ENCODE peak calls at places on chromosomes 3 and 15, in four cellular contexts. W, C, E and Q are unnamed samples.

GRCh38 chr3:15267502-15267901 is 61.5 kb downstream of the CAPN7 start:
- DNase-seq in W (no peak), C (no peak), E (no peak), Q (no peak)

GRCh38 chr15:85690546-85691226 is 104.0 kb downstream of the KLHL25 start:
- DNase-seq in W (no peak), C (no peak), E (no peak), Q (no peak)

GRCh38 chr3:43995078-43995928 is 246.4 kb upstream of the TOPAZ1 start:
- DNase-seq in W (no peak), C (no peak), E (no peak), Q (peak; percentile 20)

GRCh38 chr3:47250309-47251060 is 32.1 kb downstream of the KIF9 start:
- DNase-seq in W (no peak), C (peak; percentile 6), E (peak; percentile 14), Q (no peak)

GRCh38 chr15:67241132-67241855 is 13.2 kb downstream of the AAGAB start:
- DNase-seq in W (no peak), C (no peak), E (no peak), Q (no peak)

GRCh38 chr3:177057768-177058167 is 139.5 kb downstream of the TBL1XR1 start:
- DNase-seq in W (no peak), C (no peak), E (no peak), Q (no peak)

GRCh38 chr3:121431717-121432517 is 113.9 kb downstream of the POLQ start:
- DNase-seq in W (peak; percentile 3), C (peak; percentile 21), E (peak; percentile 4), Q (no peak)

GRCh38 chr3:197888511-197888910 is 61.5 kb upstream of the RPL35A start:
- DNase-seq in W (no peak), C (no peak), E (no peak), Q (no peak)

GRCh38 chr3:55676643-55677042 is 189.5 kb upstream of the WNT5A start:
- DNase-seq in W (no peak), C (no peak), E (no peak), Q (no peak)

GRCh38 chr3:70737656-70738309 is 425.3 kb upstream of the MDFIC2 start:
- DNase-seq in W (no peak), C (no peak), E (peak; percentile 60), Q (no peak)

GRCh38 chr3:57927916-57928315 is 80.3 kb upstream of the FLNB start:
- DNase-seq in W (no peak), C (no peak), E (no peak), Q (no peak)

GRCh38 chr15:62046064-62046779 is 14.0 kb downstream of the VPS13C start:
- DNase-seq in W (no peak), C (no peak), E (no peak), Q (no peak)

GRCh38 chr3:28738425-28738824 is 389.8 kb upstream of the AZI2 start:
- DNase-seq in W (no peak), C (no peak), E (no peak), Q (no peak)

GRCh38 chr3:107404727-107405519 is 27.7 kb downstream of the CCDC54 start:
- DNase-seq in W (no peak), C (peak; percentile 89), E (no peak), Q (no peak)

GRCh38 chr15:31305375-31305774 is 21.3 kb upstream of the KLF13 start:
- DNase-seq in W (no peak), C (no peak), E (no peak), Q (no peak)

GRCh38 chr15:80674245-80674614 is 20.9 kb upstream of the ABHD17C start:
- DNase-seq in W (peak; percentile 27), C (no peak), E (no peak), Q (no peak)

GRCh38 chr3:75332784-75333183 is 331.3 kb upstream of the FRG2C start:
- DNase-seq in W (peak; percentile 29), C (no peak), E (no peak), Q (no peak)

GRCh38 chr3:30578479-30578878 is 27.9 kb upstream of the TGFBR2 start:
- DNase-seq in W (peak; percentile 66), C (peak; percentile 12), E (no peak), Q (peak; percentile 5)

DNA sequence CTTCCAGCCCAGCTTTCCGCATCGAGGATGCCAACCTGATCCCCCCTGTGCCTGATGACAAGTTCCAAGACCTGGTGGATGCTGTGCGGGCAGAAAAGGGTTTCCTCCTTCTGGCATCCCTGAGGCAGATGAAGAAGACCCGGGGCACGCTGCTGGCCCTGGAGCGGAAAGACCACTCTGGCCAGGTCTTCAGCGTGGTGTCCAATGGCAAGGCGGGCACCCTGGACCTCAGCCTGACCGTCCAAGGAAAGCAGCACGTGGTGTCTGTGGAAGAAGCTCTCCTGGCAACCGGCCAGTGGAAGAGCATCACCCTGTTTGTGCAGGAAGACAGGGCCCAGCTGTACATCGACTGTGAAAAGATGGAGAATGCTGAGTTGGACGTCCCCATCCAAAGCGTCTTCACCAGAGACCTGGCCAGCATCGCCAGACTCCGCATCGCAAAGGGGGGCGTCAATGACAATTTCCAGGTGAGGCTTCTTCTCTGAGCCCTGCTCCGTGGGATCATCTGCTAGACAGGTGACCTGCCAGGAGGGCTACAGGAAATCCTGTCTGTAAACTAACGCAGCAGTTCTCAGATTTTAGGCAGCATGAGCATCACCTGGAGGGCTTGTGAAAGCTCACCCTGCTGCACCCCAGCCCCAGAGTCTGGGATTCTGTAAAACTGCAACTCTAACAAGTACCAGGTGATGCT is 1.6 kb downstream of the THBS1 start:
- DNase-seq in W (no peak), C (peak; percentile 41), E (no peak), Q (no peak)
- H3K27ac ChIP-seq in W (peak overlapping the region; percentile 90), C (no peak overlapping the region), E (peak overlapping the region; percentile 88), Q (peak overlapping the region; percentile 95)

DNA sequence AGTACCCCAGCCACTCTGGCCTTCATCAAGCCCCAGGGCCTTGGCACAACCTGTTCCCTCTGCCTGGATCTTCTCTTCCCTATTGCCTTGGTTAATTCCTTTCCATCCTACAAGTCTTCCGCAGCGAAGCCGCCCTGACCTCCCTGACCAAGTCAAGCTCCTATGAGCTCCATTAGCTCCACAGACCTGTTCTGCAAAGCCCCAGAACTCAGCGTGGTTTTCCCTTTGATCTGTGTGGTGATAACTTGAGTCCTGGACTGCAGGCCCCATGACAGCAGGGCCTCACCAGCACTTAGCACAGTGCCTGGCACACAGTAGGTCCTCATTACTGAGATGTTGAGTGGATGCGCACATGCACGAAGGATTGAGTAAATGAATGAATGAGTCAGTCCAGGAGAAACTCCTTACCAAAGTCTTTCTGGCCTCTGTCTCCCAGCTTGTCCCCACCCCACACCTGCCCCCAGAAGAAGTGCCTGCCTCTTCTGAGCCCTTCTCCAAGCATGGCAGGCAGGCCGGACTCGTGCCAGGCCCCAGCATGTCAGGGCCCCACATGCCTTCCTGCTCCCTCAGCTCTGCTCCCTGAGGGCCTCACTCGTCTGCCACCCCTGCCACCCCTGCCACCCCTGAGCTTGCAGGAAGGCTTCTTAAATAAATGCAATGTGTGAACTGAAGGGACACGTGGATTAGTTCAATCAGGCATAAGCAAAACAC is 6.3 kb downstream of the ANPEP start:
- DNase-seq in W (no peak), C (no peak), E (no peak), Q (no peak)
- H3K27ac ChIP-seq in W (no peak overlapping the region), C (no peak overlapping the region), E (peak overlapping the region; percentile 41), Q (peak overlapping the region; percentile 89)

DNA sequence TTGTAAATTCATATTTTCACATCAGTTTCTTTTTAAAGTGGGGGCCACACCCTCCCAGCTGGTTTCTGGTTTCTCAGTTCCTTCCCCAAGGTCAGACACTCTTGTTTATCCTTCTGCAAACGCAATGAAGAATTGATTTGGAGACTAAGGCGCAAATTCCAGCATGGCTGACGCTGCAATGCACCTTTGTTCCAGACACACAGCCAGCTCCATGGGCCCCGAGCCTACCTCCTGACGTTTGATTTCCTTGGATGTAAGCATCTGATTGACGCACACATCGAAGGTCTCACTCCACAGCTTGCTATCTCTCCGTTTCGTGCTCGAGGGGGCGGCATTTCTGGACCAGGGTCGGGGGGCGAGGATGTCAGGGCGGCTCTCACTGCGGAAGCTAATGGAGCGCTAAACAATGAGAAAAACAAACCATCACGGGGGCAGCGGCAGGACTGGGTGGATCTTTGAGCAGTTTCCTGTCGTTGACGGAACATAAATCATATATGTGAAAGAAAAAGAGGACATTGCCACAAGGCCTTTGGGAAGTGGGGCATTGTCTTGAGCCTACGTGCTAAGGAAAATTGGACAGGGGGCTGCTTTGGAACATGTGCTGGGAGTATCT is 46.9 kb downstream of the ARHGEF3 start:
- DNase-seq in W (no peak), C (no peak), E (no peak), Q (no peak)
- H3K27ac ChIP-seq in W (no peak overlapping the region), C (no peak overlapping the region), E (no peak overlapping the region), Q (no peak overlapping the region)

GRCh38 chr3:34268032-34268760 is 469.8 kb downstream of the PDCD6IP start:
- DNase-seq in W (no peak), C (no peak), E (no peak), Q (no peak)
- H3K27ac ChIP-seq in W (no peak overlapping the region), C (no peak overlapping the region), E (no peak overlapping the region), Q (no peak overlapping the region)

GRCh38 chr3:155714295-155714718 is 30.6 kb downstream of the PLCH1 start:
- DNase-seq in W (no peak), C (no peak), E (no peak), Q (no peak)
- H3K27ac ChIP-seq in W (no peak overlapping the region), C (no peak overlapping the region), E (no peak overlapping the region), Q (no peak overlapping the region)

DNA sequence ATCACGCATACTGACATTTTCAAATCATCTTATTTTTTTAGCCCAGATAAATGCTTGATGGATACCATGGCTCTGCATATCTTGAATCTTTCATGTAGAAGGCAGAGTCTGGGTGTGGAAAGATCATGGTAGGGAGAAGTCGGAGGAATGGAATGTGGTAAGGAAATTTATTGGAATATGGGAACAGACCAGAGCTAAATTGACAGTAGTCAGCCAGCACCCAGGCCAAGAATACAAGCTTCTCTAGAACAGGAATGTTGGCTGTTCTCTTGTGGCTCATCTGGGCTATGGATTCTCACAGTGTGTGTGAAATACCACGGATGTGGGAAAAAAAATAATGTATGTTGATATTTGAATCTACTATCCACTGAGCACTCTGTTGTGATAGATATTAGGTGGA is 305.7 kb upstream of the COL8A1 start:
- DNase-seq in W (no peak), C (no peak), E (no peak), Q (no peak)
- H3K27ac ChIP-seq in W (no peak overlapping the region), C (no peak overlapping the region), E (no peak overlapping the region), Q (no peak overlapping the region)

GRCh38 chr3:16455946-16456345 is 57.6 kb downstream of the RFTN1 start:
- DNase-seq in W (no peak), C (no peak), E (no peak), Q (no peak)
- H3K27ac ChIP-seq in W (no peak overlapping the region), C (no peak overlapping the region), E (no peak overlapping the region), Q (no peak overlapping the region)

GRCh38 chr3:42815826-42816225 is 6.6 kb downstream of the ACKR2 start:
- DNase-seq in W (no peak), C (no peak), E (no peak), Q (no peak)
- H3K27ac ChIP-seq in W (no peak overlapping the region), C (no peak overlapping the region), E (no peak overlapping the region), Q (no peak overlapping the region)

GRCh38 chr3:4866841-4867240 is 112.4 kb upstream of the BHLHE40 start:
- DNase-seq in W (no peak), C (no peak), E (no peak), Q (no peak)
- H3K27ac ChIP-seq in W (no peak overlapping the region), C (peak overlapping the region; percentile 56), E (peak overlapping the region; percentile 91), Q (no peak overlapping the region)